ENCODE peak calls at places on chromosomes 1 and 21, in nine cellular contexts. M is stomach, P is esophagus muscularis mucosa, A is vagina, Q is HCT116, S is transverse colon, Y is spleen, O is sigmoid colon, X is K562. R is an unnamed sample. For H3K27me3, the result is how much of the 10 kb centered on the place peaks cover.

GRCh38 chr1:152870831-152871730 is 7.0 kb upstream of the SMCP start:
- DNase-seq in O (no peak), Q (peak), A (no peak), Y (no peak), P (peak), X (peak), S (no peak), M (no peak), R (no peak)

GRCh38 chr1:184469391-184469790 is 82.6 kb downstream of the C1orf21 start:
- DNase-seq in P (no peak), Q (no peak), X (no peak), S (no peak), O (no peak), A (no peak), Y (no peak), M (no peak), R (no peak)

GRCh38 chr21:41957991-41958766 is 4.4 kb upstream of the C2CD2 start:
- DNase-seq in M (peak), X (peak), Q (peak), Y (no peak), A (no peak), S (peak), P (no peak), O (peak), R (peak)

GRCh38 chr1:174999216-174999925 is 376 bp upstream of the CACYBP start:
- DNase-seq in X (peak), S (peak), P (peak), Q (peak), Y (peak), O (peak), M (peak), A (peak), R (peak)

GRCh38 chr1:234400773-234401172 is 27.5 kb downstream of the COA6 start:
- DNase-seq in M (no peak), P (no peak), X (no peak), Y (no peak), O (no peak), Q (no peak), S (no peak), A (no peak), R (no peak)

GRCh38 chr1:226787071-226787470 is 48.0 kb upstream of the ITPKB start:
- DNase-seq in O (no peak), Q (no peak), P (no peak), S (no peak), X (no peak), Y (no peak), M (no peak), A (no peak), R (no peak)

GRCh38 chr1:15680131-15680530 is 4.0 kb upstream of the PLEKHM2 start:
- DNase-seq in P (no peak), Y (no peak), M (peak), X (no peak), O (no peak), Q (no peak), S (no peak), A (no peak), R (no peak)

GRCh38 chr1:72557446-72558049 is 275.2 kb upstream of the NEGR1 start:
- DNase-seq in P (no peak), A (no peak), X (no peak), S (no peak), O (no peak), Q (no peak), M (no peak), Y (no peak), R (no peak)

GRCh38 chr1:198936371-198937083 is 297.7 kb downstream of the PTPRC start:
- DNase-seq in P (no peak), O (no peak), X (no peak), Q (no peak), M (no peak), Y (no peak), S (no peak), A (no peak), R (no peak)

GRCh38 chr1:184789899-184790298 is 35.2 kb upstream of the EDEM3 start:
- DNase-seq in P (no peak), O (no peak), A (no peak), M (no peak), Q (no peak), X (no peak), Y (no peak), S (no peak), R (no peak)

GRCh38 chr1:211830055-211830329 is 571 bp downstream of the LPGAT1 start:
- DNase-seq in M (no peak), Y (no peak), Q (no peak), A (no peak), P (no peak), S (no peak), X (no peak), O (no peak), R (no peak)

GRCh38 chr1:119714583-119714982 is 2.8 kb downstream of the PHGDH start:
- DNase-seq in Q (no peak), X (no peak), S (no peak), P (peak), O (no peak), Y (no peak), M (no peak), A (peak), R (no peak)

GRCh38 chr21:26964379-26964778 is 2.5 kb downstream of the ADAMTS5 start:
- DNase-seq in Q (no peak), A (no peak), X (no peak), Y (no peak), O (peak), S (peak), P (no peak), M (peak), R (peak)
- TF ChIP-seq POLR2A in Q (no peak), A (peak), X (no peak), Y (no peak), O (no peak), S (peak), P (no peak), M (no peak), R (peak)

GRCh38 chr1:47507140-47507539 is 69.3 kb downstream of the FOXD2 start:
- DNase-seq in P (no peak), Y (no peak), S (no peak), A (no peak), Q (no peak), X (no peak), M (no peak), O (no peak), R (no peak)
- H3K27me3 ChIP-seq in P (under half), Y (under half), S (under half), A (under half), Q (under half), X (half or more), M (half or more), O (under half), R (under half)

GRCh38 chr1:168758503-168758902 is 29.5 kb upstream of the DPT start:
- DNase-seq in M (no peak), Q (no peak), Y (no peak), O (no peak), A (no peak), X (no peak), P (no peak), S (no peak), R (no peak)
- TF ChIP-seq POLR2AphosphoS5 in M (no peak), Q (no peak), Y (no peak), O (no peak), A (no peak), X (no peak), P (no peak), S (no peak), R (no peak)

GRCh38 chr1:37931148-37931492 is 15.7 kb downstream of the INPP5B start:
- DNase-seq in O (no peak), S (peak), Y (no peak), M (no peak), X (no peak), Q (no peak), A (no peak), P (no peak), R (no peak)

GRCh38 chr1:37930246-37931142 is 16.4 kb downstream of the INPP5B start:
- DNase-seq in Y (no peak), M (no peak), P (no peak), O (peak), Q (no peak), X (no peak), A (no peak), S (no peak), R (no peak)

GRCh38 chr1:37926061-37926924 is 20.6 kb downstream of the INPP5B start:
- DNase-seq in S (no peak), M (no peak), Y (no peak), A (no peak), Q (no peak), O (no peak), P (no peak), X (no peak), R (no peak)

GRCh38 chr1:37932759-37933158 is 14.1 kb downstream of the INPP5B start:
- DNase-seq in P (no peak), S (no peak), X (peak), M (no peak), O (no peak), Y (no peak), Q (no peak), A (no peak), R (no peak)

DNA sequence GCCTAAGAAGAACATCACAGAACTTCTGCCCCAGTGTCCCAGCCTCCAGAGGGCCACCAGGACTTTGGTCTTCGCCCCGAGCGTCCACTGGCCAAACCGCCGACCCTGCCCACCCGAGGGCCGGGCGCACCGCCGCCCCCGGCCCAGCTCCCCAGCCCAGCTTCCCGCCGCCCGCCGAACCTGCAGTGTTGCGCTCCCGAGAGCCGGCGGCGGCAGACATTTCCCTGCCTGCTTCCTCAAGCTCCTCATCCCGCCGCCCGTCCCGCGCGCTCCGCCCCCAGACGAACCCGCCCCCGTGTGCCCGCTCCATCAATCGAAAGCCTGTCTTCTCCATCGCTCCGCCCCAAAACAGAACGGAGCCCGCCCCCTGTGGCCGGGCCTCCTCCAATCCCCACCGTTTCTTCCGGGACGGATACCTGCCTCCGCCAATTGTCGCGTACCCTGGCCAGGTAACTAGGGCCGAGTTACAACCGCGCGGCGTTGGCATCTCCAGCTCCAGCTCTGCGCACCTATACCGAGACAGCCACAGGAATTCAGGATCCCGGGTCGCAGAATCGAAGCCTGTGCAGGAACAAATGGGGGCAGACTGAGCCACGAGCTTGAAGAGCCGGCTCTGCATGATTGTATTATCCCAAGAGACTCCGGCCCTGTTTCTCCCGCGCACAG is 15.2 kb downstream of the INPP5B start:
- DNase-seq in Y (peak), A (no peak), M (peak), Q (peak), O (peak), P (peak), X (peak), S (peak), R (peak)
- TF ChIP-seq POLR2A in Y (peak), A (no peak), M (no peak), Q (no peak), O (no peak), P (no peak), X (peak), S (peak), R (no peak)

GRCh38 chr1:34889705-34890104 is 30.2 kb upstream of the SMIM12 start:
- DNase-seq in Q (no peak), S (no peak), O (no peak), A (no peak), P (no peak), Y (no peak), X (no peak), M (no peak), R (no peak)

GRCh38 chr1:34884536-34884935 is 25.0 kb upstream of the SMIM12 start:
- DNase-seq in A (no peak), X (no peak), Q (no peak), Y (no peak), O (no peak), P (no peak), S (no peak), M (no peak), R (no peak)

GRCh38 chr1:34887593-34887992 is 28.0 kb upstream of the SMIM12 start:
- DNase-seq in A (no peak), S (no peak), Y (no peak), X (no peak), Q (no peak), P (no peak), M (no peak), O (no peak), R (no peak)

GRCh38 chr1:34885405-34886247 is 26.1 kb upstream of the SMIM12 start:
- DNase-seq in S (peak), Q (no peak), A (no peak), Y (no peak), P (no peak), O (no peak), X (peak), M (peak), R (no peak)

GRCh38 chr1:34884961-34885360 is 25.4 kb upstream of the SMIM12 start:
- DNase-seq in Y (no peak), A (no peak), P (no peak), S (no peak), O (no peak), M (no peak), Q (peak), X (no peak), R (no peak)
- H3K27me3 ChIP-seq in Y (under half), A (under half), P (under half), S (half or more), O (under half), M (half or more), Q (under half), X (under half), R (under half)

GRCh38 chr1:38213720-38214367 is 167.3 kb upstream of the POU3F1 start:
- DNase-seq in S (no peak), P (no peak), M (no peak), A (no peak), O (no peak), X (peak), Q (no peak), Y (peak), R (no peak)
- TF ChIP-seq POLR2AphosphoS5 in S (no peak), P (no peak), M (no peak), A (no peak), O (no peak), X (no peak), Q (no peak), Y (peak), R (no peak)

GRCh38 chr1:154186852-154187501 is 4.9 kb downstream of the TPM3 start:
- DNase-seq in X (peak), Y (no peak), O (no peak), A (no peak), Q (no peak), P (no peak), S (no peak), M (no peak), R (no peak)

GRCh38 chr1:154191990-154192450 is at the start of gene TPM3:
- DNase-seq in X (no peak), Q (no peak), Y (no peak), M (no peak), P (no peak), A (no peak), O (no peak), S (no peak), R (no peak)

GRCh38 chr1:154192476-154192875 is 576 bp upstream of the TPM3 start:
- DNase-seq in M (no peak), P (no peak), A (no peak), X (no peak), Q (no peak), S (no peak), O (no peak), Y (no peak), R (no peak)

GRCh38 chr1:154193821-154194220 is 1.9 kb upstream of the TPM3 start:
- DNase-seq in Y (no peak), O (no peak), S (no peak), A (no peak), X (no peak), P (no peak), M (peak), Q (no peak), R (peak)

GRCh38 chr1:154190550-154190949 is 1.4 kb downstream of the TPM3 start:
- DNase-seq in Y (no peak), P (no peak), S (no peak), X (no peak), Q (no peak), A (no peak), M (no peak), O (no peak), R (no peak)
- TF ChIP-seq POLR2A in Y (no peak), P (no peak), S (no peak), X (no peak), Q (no peak), A (no peak), M (no peak), O (no peak), R (no peak)

GRCh38 chr21:29441651-29442050 is 142.9 kb downstream of the BACH1 start:
- DNase-seq in M (no peak), S (no peak), X (no peak), O (no peak), P (no peak), A (no peak), Y (no peak), Q (no peak), R (no peak)
- H3K27me3 ChIP-seq in M (under half), S (under half), X (under half), O (under half), P (under half), A (under half), Y (under half), Q (under half), R (under half)